ENCODE peak calls at places on chromosomes 6 and 20, in four cellular contexts. One of them, this sample, is unnamed.

GRCh38 chr6:5305968-5306626 is 44.8 kb downstream of the FARS2 start:
- DNase-seq in endothelial cell: no peak
- DNase-seq in AG04450: no peak
- DNase-seq in non-pigmented ciliary epithelial cell: no peak
- DNase-seq in this sample: peak

GRCh38 chr20:59042796-59043621 is 423 bp upstream of the PRELID3B start:
- DNase-seq in endothelial cell: peak
- DNase-seq in AG04450: peak
- DNase-seq in non-pigmented ciliary epithelial cell: peak
- DNase-seq in this sample: peak

GRCh38 chr20:62378215-62378614 is 8.7 kb upstream of the RPS21 start:
- DNase-seq in endothelial cell: no peak
- DNase-seq in AG04450: no peak
- DNase-seq in non-pigmented ciliary epithelial cell: no peak
- DNase-seq in this sample: no peak

GRCh38 chr6:166460473-166461437 is 78.0 kb upstream of the MPC1 start:
- DNase-seq in endothelial cell: no peak
- DNase-seq in AG04450: no peak
- DNase-seq in non-pigmented ciliary epithelial cell: no peak
- DNase-seq in this sample: peak

GRCh38 chr20:25984933-25985332 is 288.3 kb upstream of the ZNF337 start:
- DNase-seq in endothelial cell: no peak
- DNase-seq in AG04450: no peak
- DNase-seq in non-pigmented ciliary epithelial cell: no peak
- DNase-seq in this sample: peak

GRCh38 chr6:146543940-146544661 is 468 bp downstream of the RAB32 start:
- DNase-seq in endothelial cell: peak
- DNase-seq in AG04450: no peak
- DNase-seq in non-pigmented ciliary epithelial cell: no peak
- DNase-seq in this sample: no peak

GRCh38 chr6:89997456-89998445 is 103.5 kb downstream of the GJA10 start:
- DNase-seq in endothelial cell: no peak
- DNase-seq in AG04450: no peak
- DNase-seq in non-pigmented ciliary epithelial cell: no peak
- DNase-seq in this sample: no peak

GRCh38 chr20:17762243-17762872 is 62.6 kb downstream of the BANF2 start:
- DNase-seq in endothelial cell: no peak
- DNase-seq in AG04450: no peak
- DNase-seq in non-pigmented ciliary epithelial cell: no peak
- DNase-seq in this sample: no peak

GRCh38 chr20:58713801-58714339 is 21.3 kb downstream of the NPEPL1 start:
- DNase-seq in endothelial cell: no peak
- DNase-seq in AG04450: no peak
- DNase-seq in non-pigmented ciliary epithelial cell: no peak
- DNase-seq in this sample: no peak

GRCh38 chr6:1423578-1423977 is 34.2 kb downstream of the FOXF2 start:
- DNase-seq in endothelial cell: no peak
- DNase-seq in AG04450: no peak
- DNase-seq in non-pigmented ciliary epithelial cell: no peak
- DNase-seq in this sample: no peak

GRCh38 chr6:3016473-3017280 is 17.0 kb downstream of the NQO2 start:
- DNase-seq in endothelial cell: no peak
- DNase-seq in AG04450: no peak
- DNase-seq in non-pigmented ciliary epithelial cell: no peak
- DNase-seq in this sample: no peak

GRCh38 chr6:13769034-13769654 is 45.2 kb downstream of the MCUR1 start:
- DNase-seq in endothelial cell: no peak
- DNase-seq in AG04450: no peak
- DNase-seq in non-pigmented ciliary epithelial cell: no peak
- DNase-seq in this sample: no peak

GRCh38 chr20:61759286-61760065 is 306.2 kb downstream of the TAF4 start:
- DNase-seq in endothelial cell: no peak
- DNase-seq in AG04450: no peak
- DNase-seq in non-pigmented ciliary epithelial cell: no peak
- DNase-seq in this sample: no peak

This sample was measured in A673.